ENCODE peak calls at places on chromosomes 13 and 19, in six cellular contexts. O is epithelial cell of esophagus, E is iPS-NIHi11, F is D341Med, U is psoas muscle, J is Kasumi-1. I is an unnamed sample.

GRCh38 chr19:42512130-42512636 is 16.1 kb downstream of the CEACAM1 start:
- DNase-seq in O (no peak), U (no peak), E (no peak), J (no peak), F (no peak), I (no peak)

GRCh38 chr19:38856813-38857212 is 7.0 kb upstream of the HNRNPL start:
- DNase-seq in U (no peak), E (no peak), O (no peak), J (no peak), F (no peak), I (no peak)

GRCh38 chr19:49387936-49388372 is at the start of gene KASH5:
- DNase-seq in E (peak), O (peak), U (peak), J (no peak), F (no peak), I (peak)

GRCh38 chr13:113432509-113433270 is 20.6 kb downstream of the ADPRHL1 start:
- DNase-seq in J (no peak), E (no peak), O (no peak), F (no peak), U (no peak), I (no peak)

GRCh38 chr13:32267836-32268439 is 47.2 kb downstream of the ZAR1L start:
- DNase-seq in F (no peak), E (peak), J (peak), O (peak), U (no peak), I (no peak)

GRCh38 chr13:21898461-21898860 is 227.6 kb downstream of the FGF9 start:
- DNase-seq in E (no peak), O (no peak), J (no peak), F (no peak), U (no peak), I (no peak)

GRCh38 chr19:18469245-18470107 is 31.5 kb upstream of the ISYNA1 start:
- DNase-seq in O (peak), U (peak), F (peak), J (peak), E (peak), I (peak)

GRCh38 chr13:112054616-112055015 is 12.3 kb upstream of the SOX1 start:
- DNase-seq in O (no peak), F (no peak), J (no peak), U (no peak), E (no peak), I (no peak)

GRCh38 chr19:32881766-32882165 is 12.2 kb upstream of the SLC7A9 start:
- DNase-seq in E (no peak), O (no peak), U (peak), J (no peak), F (no peak), I (no peak)

GRCh38 chr13:30045916-30046704 is 195.7 kb upstream of the UBL3 start:
- DNase-seq in U (no peak), J (no peak), E (no peak), F (no peak), O (peak), I (no peak)